ENCODE peak calls at places on chromosomes 3 and 15, in five cellular contexts. K is fibroblast of lung, A is A549, H is AG04450, G is Peyer's patch. O is an unnamed sample.

GRCh38 chr3:32819581-32820348 is 2.0 kb downstream of the TRIM71 start:
- DNase-seq in K (no peak), A (no peak), H (no peak), G (no peak), O (no peak)

GRCh38 chr3:24318668-24319287 is 175.9 kb downstream of the THRB start:
- DNase-seq in K (peak), A (peak), H (no peak), G (no peak), O (no peak)

GRCh38 chr3:435161-435560 is 238.6 kb downstream of the CHL1 start:
- DNase-seq in K (no peak), A (no peak), H (no peak), G (no peak), O (no peak)

GRCh38 chr15:45143946-45144345 is 14.2 kb downstream of the DUOX1 start:
- DNase-seq in K (no peak), A (no peak), H (no peak), G (no peak), O (no peak)

GRCh38 chr3:162702768-162703385 is 1206.3 kb downstream of the OTOL1 start:
- DNase-seq in K (no peak), A (no peak), H (no peak), G (no peak), O (no peak)

GRCh38 chr3:39279745-39280517 is at the start of gene CX3CR1:
- DNase-seq in K (no peak), A (no peak), H (no peak), G (no peak), O (no peak)

GRCh38 chr3:81666502-81667121 is 94.8 kb downstream of the GBE1 start:
- DNase-seq in K (peak), A (peak), H (no peak), G (no peak), O (no peak)

GRCh38 chr3:156617145-156617544 is 57.2 kb upstream of the TIPARP start:
- DNase-seq in K (no peak), A (no peak), H (no peak), G (no peak), O (no peak)

GRCh38 chr15:41494922-41495735 is 1.5 kb downstream of the ITPKA start:
- DNase-seq in K (no peak), A (no peak), H (no peak), G (peak), O (peak)

GRCh38 chr3:162780313-162780712 is 1283.7 kb downstream of the OTOL1 start:
- DNase-seq in K (no peak), A (no peak), H (no peak), G (no peak), O (no peak)

GRCh38 chr3:73667889-73668288 is 43.1 kb upstream of the PDZRN3 start:
- DNase-seq in K (no peak), A (no peak), H (no peak), G (no peak), O (no peak)

GRCh38 chr3:120399372-120399771 is 50.2 kb upstream of the LRRC58 start:
- DNase-seq in K (no peak), A (no peak), H (no peak), G (no peak), O (no peak)

GRCh38 chr15:68808091-68808490 is 12.6 kb downstream of the ANP32A start:
- DNase-seq in K (no peak), A (no peak), H (no peak), G (no peak), O (no peak)

GRCh38 chr3:177516130-177517011 is 319.1 kb upstream of the TBL1XR1 start:
- DNase-seq in K (peak), A (no peak), H (peak), G (no peak), O (no peak)

GRCh38 chr3:128310286-128311058 is 156.2 kb downstream of the DNAJB8 start:
- DNase-seq in K (no peak), A (no peak), H (no peak), G (peak), O (no peak)

GRCh38 chr3:69357196-69357595 is 28.7 kb downstream of the FRMD4B start:
- DNase-seq in K (peak), A (no peak), H (no peak), G (no peak), O (no peak)

GRCh38 chr15:70412717-70413266 is 315.1 kb upstream of the TLE3 start:
- DNase-seq in K (no peak), A (no peak), H (no peak), G (no peak), O (no peak)

GRCh38 chr3:106329505-106329904 is 460.7 kb upstream of the CBLB start:
- DNase-seq in K (peak), A (no peak), H (no peak), G (no peak), O (no peak)

GRCh38 chr3:65019412-65020093 is 331.8 kb upstream of the ADAMTS9 start:
- DNase-seq in K (peak), A (no peak), H (no peak), G (no peak), O (peak)

GRCh38 chr3:67228136-67228535 is 230.0 kb downstream of the KBTBD8 start:
- DNase-seq in K (no peak), A (no peak), H (no peak), G (no peak), O (no peak)
- H3K27ac ChIP-seq in K (no peak), A (no peak), H (no peak), G (no peak), O (no peak)

GRCh38 chr3:163916596-163917560 is 1161.4 kb downstream of the SI start:
- DNase-seq in K (no peak), A (peak), H (no peak), G (no peak), O (no peak)
- TF ChIP-seq CTCF in K (no peak), A (no peak), H (no peak), G (no peak), O (no peak)

DNA sequence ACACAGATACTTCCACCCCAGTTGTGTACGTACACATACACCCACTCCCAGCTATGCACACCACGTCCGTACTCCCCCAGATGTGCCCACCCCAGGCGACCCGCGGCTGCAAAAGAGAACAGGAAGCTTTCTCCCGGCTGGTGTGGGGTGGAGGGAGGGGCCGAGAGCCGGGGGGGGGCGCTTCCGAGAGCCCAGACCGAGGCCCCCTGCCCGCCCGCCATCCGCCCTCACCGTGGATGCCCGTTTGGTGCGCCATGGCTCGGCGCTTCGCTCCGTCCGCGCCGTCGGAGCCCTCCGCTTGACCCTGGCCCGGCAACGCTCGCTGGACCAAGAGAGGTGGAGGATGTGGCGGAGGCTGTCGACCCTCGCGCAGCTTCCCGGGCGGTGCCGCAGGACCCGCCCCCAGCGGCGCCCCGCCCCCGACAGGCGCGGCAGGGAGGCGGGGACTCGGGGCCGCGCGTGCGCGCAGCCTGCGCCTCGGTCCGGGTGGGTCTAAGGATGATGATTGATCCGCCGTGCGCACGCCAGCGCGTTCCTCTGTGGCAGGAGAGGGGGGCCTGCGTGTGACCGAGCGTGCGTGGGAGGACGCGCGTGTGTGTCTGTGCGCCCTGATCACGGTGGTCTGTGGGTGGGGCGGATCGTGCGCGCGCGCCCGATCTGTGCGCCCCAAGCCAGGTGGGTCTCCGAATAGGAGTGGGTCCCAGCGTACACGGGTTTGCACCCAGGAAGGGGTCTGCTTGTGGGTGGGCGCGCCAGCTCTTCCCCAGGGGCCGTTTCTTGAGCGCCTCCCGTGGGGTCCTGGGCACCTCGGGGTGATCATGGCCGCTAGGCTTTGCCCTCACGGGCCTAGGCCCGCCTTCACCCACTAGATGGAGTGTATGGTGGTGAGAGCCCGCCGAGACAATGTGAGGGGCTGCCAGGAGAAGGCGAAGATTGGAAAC is at the start of gene TWF2:
- DNase-seq in K (peak), A (peak), H (peak), G (peak), O (peak)
- H3K4me3 ChIP-seq in K (peak), A (peak), H (peak), G (peak), O (peak)

GRCh38 chr3:182717216-182717615 is 76.1 kb upstream of the ATP11B start:
- DNase-seq in K (no peak), A (no peak), H (no peak), G (no peak), O (no peak)

GRCh38 chr3:182716114-182716688 is 77.1 kb upstream of the ATP11B start:
- DNase-seq in K (no peak), A (no peak), H (no peak), G (no peak), O (no peak)

GRCh38 chr3:182713743-182714517 is 79.4 kb upstream of the ATP11B start:
- DNase-seq in K (peak), A (peak), H (peak), G (no peak), O (no peak)

GRCh38 chr3:182711853-182712252 is 81.5 kb upstream of the ATP11B start:
- DNase-seq in K (no peak), A (no peak), H (no peak), G (no peak), O (no peak)

GRCh38 chr3:182715006-182715405 is 78.3 kb upstream of the ATP11B start:
- DNase-seq in K (no peak), A (no peak), H (no peak), G (no peak), O (no peak)
- H3K27ac ChIP-seq in K (no peak), A (no peak), H (no peak), G (no peak), O (no peak)

GRCh38 chr3:159926573-159926972 is 62.1 kb upstream of the IL12A start:
- DNase-seq in K (no peak), A (no peak), H (no peak), G (no peak), O (no peak)

GRCh38 chr3:159929894-159930235 is 58.8 kb upstream of the IL12A start:
- DNase-seq in K (no peak), A (no peak), H (no peak), G (no peak), O (no peak)

GRCh38 chr3:159928692-159929091 is 59.9 kb upstream of the IL12A start:
- DNase-seq in K (peak), A (peak), H (peak), G (no peak), O (no peak)

GRCh38 chr3:159928071-159928491 is 60.6 kb upstream of the IL12A start:
- DNase-seq in K (peak), A (peak), H (no peak), G (no peak), O (no peak)

DNA sequence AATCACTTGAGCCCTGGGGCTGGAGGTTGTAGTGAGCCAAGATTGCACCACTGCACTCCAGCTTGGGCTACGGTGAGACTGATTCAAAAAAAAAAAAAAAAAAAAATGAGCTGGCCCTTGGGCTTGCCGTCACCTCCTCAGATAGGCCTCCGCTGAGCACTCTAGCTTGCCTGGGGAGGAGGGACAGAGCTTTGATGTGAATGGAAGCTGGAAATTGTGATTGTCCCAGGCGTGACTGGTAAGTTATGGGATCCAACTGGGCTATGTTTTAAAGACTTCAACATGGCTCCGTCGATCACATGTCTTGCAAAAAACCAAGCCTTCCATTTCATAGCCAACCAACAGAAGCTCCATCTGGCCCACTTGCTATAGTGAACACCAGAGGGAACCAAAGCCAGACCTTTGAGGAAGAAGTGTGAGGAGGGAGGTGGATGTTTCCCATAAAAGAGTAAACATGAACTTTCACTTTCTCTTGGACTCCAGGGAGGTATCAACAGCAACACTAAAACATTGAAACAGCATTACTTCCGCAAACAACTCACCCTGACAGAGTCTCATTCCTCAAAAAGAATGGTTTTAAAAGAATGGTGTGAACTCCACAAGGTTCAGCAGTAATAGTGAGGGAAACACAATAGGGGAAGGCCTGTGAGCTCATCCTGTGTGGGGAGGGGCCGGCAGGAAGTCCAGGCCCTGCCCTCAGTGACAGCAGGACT is 59.3 kb upstream of the IL12A start:
- DNase-seq in K (peak), A (peak), H (peak), G (no peak), O (no peak)
- TF ChIP-seq CTCF in K (peak), A (peak), H (peak), G (peak), O (no peak)

DNA sequence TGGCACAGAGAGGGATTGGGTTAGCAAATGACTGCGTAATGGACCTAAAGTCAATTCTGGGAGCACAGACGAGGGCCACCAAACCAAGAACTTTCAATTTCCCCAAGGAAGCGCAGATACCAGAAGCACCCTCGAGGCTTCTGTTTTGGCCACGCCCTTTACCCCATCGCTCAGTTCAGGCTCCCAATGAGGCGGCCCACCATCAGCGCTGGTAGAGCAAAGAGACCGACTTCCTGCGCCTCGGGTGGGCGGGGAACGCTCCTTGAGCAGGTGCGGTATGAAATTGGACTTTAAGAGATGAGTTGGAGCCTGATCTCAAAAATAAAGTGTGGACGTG is 603 bp upstream of the SPSB4 start:
- DNase-seq in K (no peak), A (peak), H (no peak), G (no peak), O (no peak)
- H3K4me3 ChIP-seq in K (no peak), A (peak), H (no peak), G (no peak), O (peak)

DNA sequence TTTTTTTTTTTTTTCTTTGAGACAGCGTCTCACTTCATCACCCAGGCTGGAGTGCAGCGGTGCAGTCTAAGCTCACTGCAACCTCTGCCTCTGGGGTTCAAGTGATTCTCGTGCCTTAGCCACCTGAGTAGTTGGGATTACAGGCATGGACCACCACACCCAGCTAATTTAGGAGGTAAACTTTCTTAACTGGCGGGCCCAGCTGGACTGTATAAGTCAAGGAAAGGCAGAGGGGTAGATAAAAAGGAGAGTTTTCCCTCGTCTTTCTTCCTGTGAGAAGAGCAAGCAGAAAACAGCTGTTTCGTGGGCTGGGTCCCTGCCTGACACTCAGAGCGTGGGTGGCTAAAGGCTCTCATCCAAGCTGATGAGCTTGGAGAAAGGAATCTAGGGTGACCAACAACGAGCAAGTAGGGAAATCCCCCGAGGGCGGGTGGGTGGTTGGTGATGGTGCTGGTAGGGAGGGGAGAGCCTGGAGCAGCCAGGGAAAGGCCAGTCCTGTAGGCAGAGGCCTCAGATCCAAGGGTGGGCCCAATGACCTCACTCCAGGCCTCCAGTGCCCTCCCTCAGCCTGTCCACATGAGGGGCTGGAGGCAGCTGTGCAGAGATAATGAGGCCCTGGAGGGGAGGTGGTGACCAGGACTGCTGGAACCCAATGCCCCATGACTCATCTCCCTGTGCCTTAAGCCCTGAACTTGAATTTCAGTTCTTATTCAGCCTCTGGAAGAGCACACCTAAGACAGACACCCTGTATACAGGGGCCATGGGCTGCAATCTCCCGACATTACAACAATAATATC is 43.1 kb upstream of the LIMD1 start:
- DNase-seq in K (peak), A (peak), H (peak), G (no peak), O (peak)
- H3K27ac ChIP-seq in K (peak), A (no peak), H (peak), G (peak), O (no peak)

DNA sequence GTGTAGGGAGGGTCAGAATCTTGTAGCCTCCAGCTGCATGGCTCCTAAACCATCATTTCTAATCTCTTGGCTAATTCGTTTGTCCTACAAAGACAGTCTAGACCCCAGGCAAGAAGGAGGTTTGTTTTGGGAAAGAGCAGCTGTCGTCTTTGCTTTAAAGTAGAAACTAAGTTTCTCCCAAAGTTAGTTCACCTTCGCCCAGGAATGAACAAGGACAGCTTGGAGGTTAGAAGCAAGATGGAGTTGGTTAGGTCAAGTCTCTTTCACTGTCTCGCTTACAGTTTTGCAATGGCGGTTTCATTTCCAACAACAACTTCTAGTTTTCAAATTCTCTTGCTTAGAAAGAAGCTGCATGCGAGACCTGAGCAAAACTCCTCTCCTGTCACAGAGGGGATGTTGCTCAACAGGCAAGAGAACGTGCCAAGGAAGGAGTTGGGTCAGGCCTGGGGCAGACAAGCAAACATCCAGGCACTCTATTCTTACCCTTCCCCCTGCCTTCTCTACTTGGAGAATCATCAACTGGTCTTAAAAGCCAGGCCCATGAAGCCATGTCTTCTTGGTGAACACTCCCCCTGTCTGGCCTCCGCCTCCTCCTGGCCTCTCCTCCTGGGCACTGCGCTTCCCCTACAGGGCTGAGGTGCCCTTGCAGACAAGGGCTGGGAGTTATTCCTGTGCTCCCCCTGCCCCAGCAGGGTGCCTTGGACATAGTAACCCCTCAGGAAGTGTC is 57.6 kb downstream of the TMEM44 start:
- DNase-seq in K (peak), A (peak), H (no peak), G (no peak), O (peak)
- TF ChIP-seq CTCF in K (peak), A (no peak), H (no peak), G (no peak), O (no peak)

DNA sequence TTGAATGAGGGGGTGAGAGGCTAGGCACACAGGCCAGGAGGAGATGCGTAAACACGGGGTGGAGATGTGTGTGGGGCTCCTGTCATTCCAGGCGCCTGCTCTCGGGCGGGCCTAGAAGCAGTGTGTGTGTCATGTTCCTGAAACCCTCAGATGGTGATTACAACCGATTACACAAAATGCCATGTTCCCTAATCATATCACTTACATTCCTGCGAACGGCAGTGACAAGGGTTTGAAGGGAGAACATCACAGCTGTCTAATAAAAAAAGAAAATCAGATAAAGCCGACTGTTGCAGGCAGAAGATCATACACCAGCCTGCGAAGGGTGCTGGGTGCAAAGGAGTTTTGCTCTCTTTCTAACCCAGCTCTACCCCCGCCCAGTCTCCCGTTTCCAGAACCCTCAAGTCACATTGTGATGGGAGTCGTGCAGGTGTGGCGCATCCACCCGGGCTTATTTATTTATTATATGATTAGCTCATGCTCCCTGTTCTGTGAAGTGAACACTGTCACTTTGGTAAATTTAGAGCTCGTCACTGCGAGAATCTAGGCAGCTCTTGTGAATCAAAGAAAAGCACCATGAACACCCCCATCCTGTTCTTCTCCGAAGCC is 140.3 kb downstream of the NR2F2 start:
- DNase-seq in K (no peak), A (no peak), H (no peak), G (no peak), O (no peak)
- H3K4me3 ChIP-seq in K (no peak), A (no peak), H (no peak), G (no peak), O (no peak)